ENCODE peak calls at places on chromosome 12, in eight cellular contexts. X is brain microvascular endothelial cell; U is fibroblast of mammary gland; N is activated CD4-positive, alpha-beta T cell treated with anti-CD3 and anti-CD28 coated beads, Interleukin-2, amount 10 ng/mL, durations not matched to agents 7 days and 5 days; L is stimulated activated CD4-positive, alpha-beta T cell treated with anti-CD3 and anti-CD28 coated beads, Interleukin-2, amount 100 ng/mL, for 24 hours; C is amniotic stem cell; G is A549; F is substantia nigra. E is an unnamed sample.

GRCh38 chr12:18589316-18589715 is 148.5 kb downstream of the PLCZ1 start:
- DNase-seq in G (no peak), X (no peak), F (no peak), C (no peak), U (peak), N (no peak), L (no peak), E (no peak)

GRCh38 chr12:31482816-31483215 is 108.1 kb downstream of the DENND5B start:
- DNase-seq in U (peak), F (no peak), L (no peak), X (peak), G (no peak), C (no peak), N (no peak), E (no peak)

GRCh38 chr12:5973461-5974115 is 28.5 kb upstream of the ANO2 start:
- DNase-seq in F (no peak), U (no peak), X (no peak), G (no peak), N (no peak), C (no peak), L (no peak), E (no peak)

GRCh38 chr12:1634590-1635191 is 5.7 kb downstream of the WNT5B start:
- DNase-seq in F (peak), N (peak), X (peak), U (peak), C (peak), G (peak), L (peak), E (peak)

GRCh38 chr12:94235894-94236293 is 87.5 kb downstream of the PLXNC1 start:
- DNase-seq in F (no peak), G (no peak), L (no peak), C (no peak), U (no peak), N (no peak), X (no peak), E (no peak)

GRCh38 chr12:102612008-102612407 is 131.6 kb upstream of the IGF1 start:
- DNase-seq in X (no peak), C (no peak), U (no peak), L (no peak), G (no peak), F (no peak), N (no peak), E (no peak)

GRCh38 chr12:114092981-114093380 is 126.9 kb upstream of the RBM19 start:
- DNase-seq in X (no peak), F (no peak), U (no peak), N (no peak), G (no peak), C (no peak), L (no peak), E (no peak)

GRCh38 chr12:19035552-19035951 is 94.0 kb upstream of the PLEKHA5 start:
- DNase-seq in U (peak), L (no peak), C (no peak), N (no peak), G (no peak), F (no peak), X (peak), E (no peak)

GRCh38 chr12:22014783-22015144 is 31.3 kb upstream of the CMAS start:
- DNase-seq in F (no peak), X (peak), C (no peak), L (no peak), G (no peak), U (peak), N (no peak), E (no peak)

GRCh38 chr12:123854918-123855317 is 92.8 kb downstream of the DNAH10 start:
- DNase-seq in N (no peak), L (no peak), G (no peak), C (no peak), F (no peak), X (no peak), U (no peak), E (no peak)

GRCh38 chr12:52925717-52926595 is 21.1 kb upstream of the KRT8 start:
- DNase-seq in X (no peak), N (no peak), U (no peak), F (no peak), L (no peak), G (no peak), C (no peak), E (peak)

GRCh38 chr12:49907352-49907751 is 3.7 kb upstream of the FAIM2 start:
- DNase-seq in U (no peak), C (no peak), L (no peak), F (no peak), G (no peak), N (no peak), X (no peak), E (no peak)

GRCh38 chr12:3295648-3296408 is 195.2 kb upstream of the PRMT8 start:
- DNase-seq in N (no peak), L (no peak), C (no peak), X (no peak), G (no peak), F (no peak), U (peak), E (no peak)

GRCh38 chr12:17763365-17763764 is 326.6 kb downstream of the RERGL start:
- DNase-seq in G (no peak), X (no peak), N (no peak), F (no peak), L (no peak), C (no peak), U (no peak), E (no peak)

GRCh38 chr12:29921307-29921706 is 137.6 kb upstream of the TMTC1 start:
- DNase-seq in X (peak), U (peak), L (no peak), C (no peak), F (no peak), N (no peak), G (no peak), E (no peak)

GRCh38 chr12:71780207-71780822 is 25.7 kb downstream of the RAB21 start:
- DNase-seq in X (peak), G (peak), F (peak), L (peak), N (peak), U (peak), C (peak), E (peak)

GRCh38 chr12:118571730-118572129 is 195.4 kb downstream of the SUDS3 start:
- DNase-seq in U (no peak), C (no peak), G (no peak), N (no peak), F (no peak), L (no peak), X (no peak), E (no peak)

GRCh38 chr12:50572760-50573159 is 68.0 kb downstream of the DIP2B start:
- DNase-seq in F (no peak), C (no peak), U (no peak), N (no peak), G (no peak), L (no peak), X (no peak), E (peak)

GRCh38 chr12:122850695-122851350 is 15.6 kb downstream of the HIP1R start:
- DNase-seq in N (no peak), C (no peak), X (no peak), U (peak), G (no peak), L (no peak), F (no peak), E (no peak)

GRCh38 chr12:34347367-34347766 is 325.1 kb downstream of the ALG10 start:
- DNase-seq in F (no peak), U (no peak), C (no peak), G (peak), L (no peak), X (no peak), N (no peak), E (peak)

GRCh38 chr12:12715128-12715458 is 2.1 kb upstream of the CDKN1B start:
- DNase-seq in G (no peak), U (no peak), F (no peak), C (no peak), X (no peak), L (no peak), N (no peak), E (no peak)

GRCh38 chr12:43676183-43676813 is 82.3 kb downstream of the PUS7L start:
- DNase-seq in F (no peak), G (peak), U (peak), N (peak), X (no peak), L (no peak), C (no peak), E (peak)

GRCh38 chr12:123064356-123064755 is 83.9 kb downstream of the ARL6IP4 start:
- DNase-seq in L (no peak), U (no peak), C (no peak), X (no peak), G (no peak), N (no peak), F (peak), E (peak)

GRCh38 chr12:131061041-131061806 is 107.5 kb downstream of the ADGRD1 start:
- DNase-seq in L (no peak), X (no peak), N (no peak), F (no peak), C (no peak), G (no peak), U (no peak), E (no peak)

GRCh38 chr12:8037947-8038346 is 5.4 kb downstream of the FOXJ2 start:
- DNase-seq in X (no peak), L (no peak), C (no peak), F (no peak), N (no peak), G (no peak), U (no peak), E (no peak)